ENCODE peak calls at places on chromosomes 5 and 9, in seven cellular contexts. D, C, G, Z, U, W and V are unnamed samples.

GRCh38 chr5:160312960-160313734 is 783 bp upstream of the CCNJL start:
- DNase-seq in D (no peak), C (no peak), G (no peak), Z (no peak), U (peak; percentile 48), W (no peak), V (no peak)

GRCh38 chr9:15735083-15735974 is 182.5 kb downstream of the CCDC171 start:
- DNase-seq in D (no peak), C (no peak), G (no peak), Z (no peak), U (no peak), W (no peak), V (no peak)

GRCh38 chr5:32545102-32545847 is 40.1 kb upstream of the SUB1 start:
- DNase-seq in D (no peak), C (no peak), G (no peak), Z (no peak), U (no peak), W (peak; percentile 56), V (no peak)

GRCh38 chr9:128552744-128553221 is 396 bp downstream of the SPTAN1 start:
- DNase-seq in D (no peak), C (peak; percentile 39), G (peak; percentile 52), Z (no peak), U (peak; percentile 80), W (no peak), V (no peak)

GRCh38 chr9:34227445-34227844 is 48.6 kb downstream of the UBAP1 start:
- DNase-seq in D (no peak), C (no peak), G (no peak), Z (no peak), U (no peak), W (no peak), V (no peak)

GRCh38 chr5:43769576-43770352 is 166.8 kb downstream of the NNT start:
- DNase-seq in D (no peak), C (no peak), G (no peak), Z (no peak), U (no peak), W (no peak), V (no peak)

GRCh38 chr9:77291714-77292113 is 114.4 kb downstream of the VPS13A start:
- DNase-seq in D (peak; percentile 9), C (peak; percentile 28), G (peak; percentile 25), Z (peak; percentile 8), U (peak; percentile 15), W (no peak), V (no peak)

GRCh38 chr5:54087436-54087835 is 222.9 kb downstream of the ARL15 start:
- DNase-seq in D (no peak), C (no peak), G (no peak), Z (no peak), U (no peak), W (no peak), V (no peak)

GRCh38 chr9:86099695-86100364 is 472 bp upstream of the GOLM1 start:
- DNase-seq in D (no peak), C (no peak), G (no peak), Z (peak; percentile 57), U (peak; percentile 59), W (no peak), V (no peak)

GRCh38 chr5:73892806-73893205 is 266.8 kb downstream of the ARHGEF28 start:
- DNase-seq in D (no peak), C (no peak), G (no peak), Z (no peak), U (no peak), W (no peak), V (no peak)

GRCh38 chr9:119289740-119290139 is 79.5 kb downstream of the BRINP1 start:
- DNase-seq in D (peak; percentile 32), C (no peak), G (peak; percentile 12), Z (no peak), U (peak; percentile 47), W (no peak), V (no peak)

GRCh38 chr5:38379360-38379827 is 121.0 kb downstream of the EGFLAM start:
- DNase-seq in D (no peak), C (peak; percentile 13), G (peak; percentile 75), Z (no peak), U (no peak), W (no peak), V (peak; percentile 7)

GRCh38 chr9:37902804-37903580 is 935 bp downstream of the SLC25A51 start:
- DNase-seq in D (peak; percentile 27), C (no peak), G (peak; percentile 65), Z (no peak), U (no peak), W (no peak), V (no peak)

GRCh38 chr9:72597181-72597517 is 75.7 kb downstream of the TMC1 start:
- DNase-seq in D (no peak), C (no peak), G (no peak), Z (no peak), U (no peak), W (no peak), V (no peak)

GRCh38 chr5:132427285-132428146 is 58.0 kb downstream of the SLC22A5 start:
- DNase-seq in D (no peak), C (no peak), G (no peak), Z (no peak), U (peak; percentile 36), W (no peak), V (no peak)

GRCh38 chr9:124493794-124494479 is 13.3 kb downstream of the NR5A1 start:
- DNase-seq in D (no peak), C (no peak), G (no peak), Z (no peak), U (no peak), W (no peak), V (no peak)

GRCh38 chr9:131309526-131310276 is 20.2 kb downstream of the PLPP7 start:
- DNase-seq in D (no peak), C (no peak), G (no peak), Z (no peak), U (no peak), W (no peak), V (no peak)

GRCh38 chr5:161546463-161547301 is at the start of gene GABRB2:
- DNase-seq in D (peak; percentile 16), C (no peak), G (peak; percentile 11), Z (no peak), U (peak; percentile 65), W (peak; percentile 24), V (no peak)

GRCh38 chr9:18479405-18479804 is 5.5 kb downstream of the ADAMTSL1 start:
- DNase-seq in D (no peak), C (no peak), G (no peak), Z (no peak), U (no peak), W (no peak), V (no peak)

GRCh38 chr5:93433422-93433821 is 147.6 kb downstream of the NR2F1-AS1 start:
- DNase-seq in D (no peak), C (no peak), G (no peak), Z (no peak), U (no peak), W (no peak), V (no peak)

GRCh38 chr9:135898634-135899407 is 8.5 kb downstream of the CAMSAP1 start:
- DNase-seq in D (no peak), C (no peak), G (no peak), Z (no peak), U (no peak), W (no peak), V (no peak)

GRCh38 chr5:87081511-87082372 is 185.9 kb upstream of the RASA1 start:
- DNase-seq in D (no peak), C (no peak), G (peak; percentile 57), Z (no peak), U (no peak), W (peak; percentile 80), V (no peak)

GRCh38 chr5:33513786-33514185 is 73.0 kb downstream of the TARS1 start:
- DNase-seq in D (no peak), C (no peak), G (no peak), Z (no peak), U (no peak), W (no peak), V (no peak)

GRCh38 chr5:36138900-36139683 is 12.6 kb downstream of the LMBRD2 start:
- DNase-seq in D (peak; percentile 78), C (no peak), G (no peak), Z (no peak), U (no peak), W (no peak), V (no peak)

GRCh38 chr5:81005708-81006107 is 45.5 kb downstream of the RASGRF2 start:
- DNase-seq in D (no peak), C (no peak), G (no peak), Z (no peak), U (no peak), W (no peak), V (no peak)

GRCh38 chr5:130724658-130725057 is 440.4 kb downstream of the HINT1 start:
- DNase-seq in D (no peak), C (no peak), G (no peak), Z (no peak), U (no peak), W (no peak), V (no peak)

GRCh38 chr5:130715541-130715940 is 449.5 kb downstream of the HINT1 start:
- DNase-seq in D (no peak), C (no peak), G (no peak), Z (no peak), U (no peak), W (no peak), V (no peak)

GRCh38 chr5:130720355-130720754 is 444.7 kb downstream of the HINT1 start:
- DNase-seq in D (peak; percentile 39), C (peak; percentile 28), G (peak; percentile 3), Z (peak; percentile 45), U (peak; percentile 27), W (no peak), V (no peak)
- TF ChIP-seq YY1 in D (no peak), C (no peak), G (no peak), Z (no peak), U (no peak), W (no peak), V (no peak)

GRCh38 chr5:1502737-1503120 is 21.0 kb downstream of the LPCAT1 start:
- DNase-seq in D (no peak), C (no peak), G (no peak), Z (no peak), U (no peak), W (no peak), V (no peak)
- TF ChIP-seq YY1 in D (no peak), C (no peak), G (no peak), Z (no peak), U (no peak), W (no peak), V (no peak)

GRCh38 chr5:173018352-173018751 is 34.8 kb downstream of the ATP6V0E1 start:
- DNase-seq in D (no peak), C (no peak), G (no peak), Z (no peak), U (no peak), W (no peak), V (no peak)
- TF ChIP-seq YY1 in D (no peak), C (no peak), G (no peak), Z (no peak), U (no peak), W (no peak), V (no peak)

DNA sequence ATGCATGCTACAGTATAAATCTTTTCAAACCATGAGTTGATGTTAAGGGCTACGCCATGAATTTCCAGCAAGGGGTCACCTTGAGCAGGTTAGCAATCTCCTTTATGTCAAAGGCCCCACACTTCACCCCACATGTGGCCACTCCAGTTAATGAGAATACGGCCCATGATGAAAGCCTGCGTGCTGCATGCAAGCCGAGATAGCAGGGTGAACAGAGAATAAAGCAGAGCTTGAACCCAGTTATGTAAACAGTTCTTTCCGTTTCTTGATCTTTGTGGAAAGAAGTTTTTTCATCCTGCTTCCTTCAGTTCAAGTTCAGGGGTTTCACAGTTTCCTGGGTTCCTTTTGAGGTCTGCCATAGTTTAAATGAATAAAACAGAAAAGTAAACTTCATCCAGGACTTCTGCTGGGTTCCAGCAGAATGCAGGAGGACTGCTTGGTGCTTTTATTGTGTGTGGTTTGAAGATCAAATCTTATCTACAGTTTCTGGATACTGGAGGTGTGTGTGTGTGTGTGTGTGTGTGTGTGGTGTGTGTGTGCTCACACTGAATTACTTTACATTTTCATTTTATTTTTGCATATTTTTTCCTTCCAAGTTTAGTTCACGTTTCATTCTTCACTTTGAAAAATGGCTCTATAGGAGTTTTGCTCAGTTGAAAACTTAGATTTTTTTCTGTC is 87.1 kb downstream of the HMHB1 start:
- DNase-seq in D (no peak), C (no peak), G (no peak), Z (no peak), U (no peak), W (no peak), V (no peak)
- TF ChIP-seq YY1 in D (no peak), C (no peak), G (no peak), Z (no peak), U (no peak), W (no peak), V (no peak)